ENCODE peak calls at places on chromosomes 2 and 18, in four cellular contexts. J, Z, P and N are unnamed samples.

GRCh38 chr2:208350610-208351009 is 56.0 kb upstream of the PTH2R start:
- DNase-seq in J (no peak), Z (no peak), P (no peak), N (no peak)

GRCh38 chr2:188146888-188147287 is 144.8 kb upstream of the GULP1 start:
- DNase-seq in J (no peak), Z (no peak), P (no peak), N (no peak)

GRCh38 chr2:169513094-169513493 is 3.6 kb downstream of the KLHL41 start:
- DNase-seq in J (no peak), Z (no peak), P (no peak), N (no peak)

GRCh38 chr2:36376992-36377738 is 21.6 kb downstream of the CRIM1 start:
- DNase-seq in J (no peak), Z (no peak), P (no peak), N (peak)

GRCh38 chr2:207385903-207386302 is 143.9 kb upstream of the CREB1 start:
- DNase-seq in J (no peak), Z (peak), P (peak), N (peak)

GRCh38 chr2:238956676-238957075 is 108.8 kb downstream of the TWIST2 start:
- DNase-seq in J (no peak), Z (no peak), P (no peak), N (no peak)

GRCh38 chr18:24964213-24964612 is 387.8 kb downstream of the ZNF521 start:
- DNase-seq in J (no peak), Z (peak), P (no peak), N (peak)

GRCh38 chr18:28045880-28046279 is 131.1 kb downstream of the CDH2 start:
- DNase-seq in J (no peak), Z (no peak), P (no peak), N (peak)

GRCh38 chr18:43278401-43278800 is 1.1 kb upstream of the SYT4 start:
- DNase-seq in J (no peak), Z (no peak), P (no peak), N (no peak)

GRCh38 chr2:118049140-118050128 is 35.6 kb upstream of the CCDC93 start:
- DNase-seq in J (no peak), Z (no peak), P (no peak), N (no peak)

GRCh38 chr2:80889009-80889408 is 584.5 kb upstream of the LRRTM1 start:
- DNase-seq in J (no peak), Z (no peak), P (no peak), N (no peak)

GRCh38 chr2:231399853-231400667 is 4.5 kb downstream of the B3GNT7 start:
- DNase-seq in J (no peak), Z (peak), P (peak), N (peak)

GRCh38 chr2:72991980-72992733 is 74.8 kb downstream of the EMX1 start:
- DNase-seq in J (no peak), Z (no peak), P (no peak), N (no peak)

GRCh38 chr2:128379021-128380005 is 60.6 kb upstream of the HS6ST1 start:
- DNase-seq in J (peak), Z (no peak), P (peak), N (peak)

GRCh38 chr2:237465515-237466227 is 21.4 kb upstream of the MLPH start:
- DNase-seq in J (no peak), Z (peak), P (peak), N (peak)

GRCh38 chr2:121804340-121804739 is 48.9 kb downstream of the TSN start:
- DNase-seq in J (no peak), Z (peak), P (no peak), N (no peak)

GRCh38 chr18:1668284-1668683 is 763.6 kb downstream of the ADCYAP1 start:
- DNase-seq in J (no peak), Z (no peak), P (no peak), N (no peak)

GRCh38 chr2:64225491-64225890 is 81.3 kb upstream of the PELI1 start:
- DNase-seq in J (no peak), Z (peak), P (no peak), N (peak)

GRCh38 chr2:55000335-55000734 is 49.9 kb downstream of the RTN4 start:
- DNase-seq in J (no peak), Z (peak), P (no peak), N (no peak)

GRCh38 chr2:72891091-72891818 is 4.0 kb downstream of the SPR start:
- DNase-seq in J (no peak), Z (no peak), P (no peak), N (peak)

GRCh38 chr2:146579154-146579930 is 1265.5 kb upstream of the ACVR2A start:
- DNase-seq in J (peak), Z (no peak), P (peak), N (peak)